ENCODE peak calls at places on chromosomes 2 and 18, in six cellular contexts. C is esophagus muscularis mucosa, F is fibroblast of pulmonary artery, G is mammary epithelial cell, W is neural progenitor cell, D is cardiac fibroblast. S is an unnamed sample.

GRCh38 chr2:235921508-235922260 is 246.5 kb downstream of the GBX2 start:
- DNase-seq in W (no peak), F (no peak), D (no peak), C (no peak), G (no peak), S (no peak)

GRCh38 chr2:202014328-202015034 is 19.2 kb upstream of the FZD7 start:
- DNase-seq in C (no peak), D (no peak), W (no peak), F (no peak), G (peak; percentile 36), S (no peak)

GRCh38 chr2:55805662-55806061 is 112.0 kb upstream of the PNPT1 start:
- DNase-seq in W (no peak), C (no peak), D (no peak), G (no peak), F (no peak), S (no peak)

GRCh38 chr2:181371782-181372292 is 85.3 kb upstream of the ITGA4 start:
- DNase-seq in C (no peak), F (peak; percentile 72), G (no peak), W (no peak), D (peak; percentile 65), S (no peak)

GRCh38 chr2:11155326-11156059 is at the start of gene SLC66A3:
- DNase-seq in G (peak; percentile 90), F (peak; percentile 90), W (peak; percentile 97), C (peak; percentile 94), D (no peak), S (peak; percentile 48)

GRCh38 chr2:172739651-172740050 is 4.0 kb downstream of the RAPGEF4 start:
- DNase-seq in F (no peak), G (peak; percentile 25), C (no peak), W (no peak), D (no peak), S (no peak)

GRCh38 chr2:157190151-157190550 is 67.4 kb upstream of the GALNT5 start:
- DNase-seq in G (peak; percentile 58), D (peak; percentile 76), F (peak; percentile 86), C (no peak), W (peak; percentile 16), S (peak; percentile 51)

GRCh38 chr2:229443141-229443540 is 172.1 kb upstream of the PID1 start:
- DNase-seq in C (no peak), D (no peak), G (no peak), F (no peak), W (no peak), S (no peak)

GRCh38 chr2:55840460-55840859 is 83.1 kb downstream of the EFEMP1 start:
- DNase-seq in W (no peak), C (no peak), G (no peak), D (no peak), F (no peak), S (no peak)

GRCh38 chr2:181070119-181070833 is 89.9 kb downstream of the UBE2E3 start:
- DNase-seq in G (peak; percentile 64), F (peak; percentile 69), D (peak; percentile 63), C (no peak), W (no peak), S (peak; percentile 11)

GRCh38 chr2:135473567-135473966 is 57.5 kb downstream of the ZRANB3 start:
- DNase-seq in C (no peak), D (peak; percentile 44), F (peak; percentile 52), G (peak; percentile 3), W (no peak), S (no peak)

GRCh38 chr2:88607416-88607815 is 19.8 kb downstream of the EIF2AK3 start:
- DNase-seq in G (no peak), W (no peak), D (no peak), C (no peak), F (no peak), S (no peak)

GRCh38 chr18:11591957-11592356 is 17.4 kb upstream of the SLC35G4 start:
- DNase-seq in D (no peak), C (peak; percentile 77), G (no peak), F (no peak), W (no peak), S (no peak)

GRCh38 chr18:10687161-10687925 is 161.5 kb downstream of the NAPG start:
- DNase-seq in F (no peak), W (no peak), C (peak; percentile 74), D (no peak), G (peak; percentile 69), S (no peak)

GRCh38 chr2:226909131-226909530 is 73.3 kb downstream of the RHBDD1 start:
- DNase-seq in W (no peak), F (no peak), D (no peak), C (no peak), G (no peak), S (no peak)

GRCh38 chr2:84954329-84954728 is 16.6 kb upstream of the KCMF1 start:
- DNase-seq in W (no peak), G (no peak), D (no peak), F (no peak), C (no peak), S (no peak)

GRCh38 chr2:26251893-26252292 is 7.2 kb downstream of the HADHB start:
- DNase-seq in F (peak; percentile 37), W (no peak), D (peak; percentile 70), C (no peak), G (no peak), S (no peak)

GRCh38 chr2:10188729-10189305 is 66.3 kb downstream of the RRM2 start:
- DNase-seq in W (no peak), D (no peak), G (no peak), F (no peak), C (no peak), S (no peak)

GRCh38 chr2:105407946-105408743 is 9.3 kb upstream of the FHL2 start:
- DNase-seq in G (peak; percentile 62), W (no peak), C (no peak), D (no peak), F (no peak), S (no peak)

GRCh38 chr2:161426416-161426787 is 10.3 kb downstream of the TBR1 start:
- DNase-seq in C (no peak), W (peak; percentile 34), D (no peak), G (no peak), F (no peak), S (no peak)

GRCh38 chr2:161427413-161428239 is 11.5 kb downstream of the TBR1 start:
- DNase-seq in G (no peak), C (no peak), F (no peak), D (no peak), W (peak; percentile 44), S (no peak)

GRCh38 chr2:161425966-161426365 is 9.9 kb downstream of the TBR1 start:
- DNase-seq in G (no peak), C (no peak), W (no peak), F (no peak), D (no peak), S (no peak)

GRCh38 chr2:161428240-161428587 is 12.1 kb downstream of the TBR1 start:
- DNase-seq in G (no peak), C (no peak), D (no peak), F (no peak), W (peak; percentile 67), S (no peak)

DNA sequence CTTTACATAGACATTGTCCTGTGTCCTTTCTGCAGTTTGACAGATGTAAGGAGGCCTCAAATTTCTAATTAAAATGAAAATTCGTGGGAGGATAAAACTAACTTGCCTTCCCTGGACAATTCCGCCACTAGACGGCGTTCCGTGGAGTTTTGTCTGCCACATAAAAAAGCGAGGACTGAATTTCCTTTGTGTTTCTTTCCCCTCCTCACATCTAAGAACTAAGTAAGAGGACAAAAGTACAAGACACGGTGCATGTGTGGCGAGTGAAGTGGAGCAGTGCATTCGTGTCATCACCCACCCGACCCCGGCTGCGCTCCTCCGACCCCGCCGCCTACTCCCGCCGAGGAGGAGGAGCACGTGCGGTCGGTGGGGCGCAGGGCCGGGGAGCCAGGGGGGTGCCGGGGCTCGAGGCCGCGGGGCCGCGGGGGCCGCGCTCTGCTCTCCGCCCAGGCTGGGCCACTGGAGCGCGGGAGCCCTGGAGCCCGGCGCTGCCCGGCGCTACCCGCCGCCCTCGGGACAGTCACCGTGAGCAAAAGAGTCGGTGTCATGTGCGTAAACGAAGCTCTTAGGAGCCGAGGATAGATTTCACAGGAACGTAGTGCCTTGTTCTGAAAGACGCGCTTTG is 10.8 kb downstream of the TBR1 start:
- DNase-seq in D (peak; percentile 44), G (peak; percentile 21), W (peak; percentile 54), C (no peak), F (peak; percentile 53), S (no peak)
- H3K4me3 ChIP-seq in D (no peak overlapping the region), G (peak overlapping the region; percentile 35), W (peak overlapping the region; percentile 30), C (peak overlapping the region; percentile 2), F (no peak overlapping the region), S (no peak overlapping the region)

DNA sequence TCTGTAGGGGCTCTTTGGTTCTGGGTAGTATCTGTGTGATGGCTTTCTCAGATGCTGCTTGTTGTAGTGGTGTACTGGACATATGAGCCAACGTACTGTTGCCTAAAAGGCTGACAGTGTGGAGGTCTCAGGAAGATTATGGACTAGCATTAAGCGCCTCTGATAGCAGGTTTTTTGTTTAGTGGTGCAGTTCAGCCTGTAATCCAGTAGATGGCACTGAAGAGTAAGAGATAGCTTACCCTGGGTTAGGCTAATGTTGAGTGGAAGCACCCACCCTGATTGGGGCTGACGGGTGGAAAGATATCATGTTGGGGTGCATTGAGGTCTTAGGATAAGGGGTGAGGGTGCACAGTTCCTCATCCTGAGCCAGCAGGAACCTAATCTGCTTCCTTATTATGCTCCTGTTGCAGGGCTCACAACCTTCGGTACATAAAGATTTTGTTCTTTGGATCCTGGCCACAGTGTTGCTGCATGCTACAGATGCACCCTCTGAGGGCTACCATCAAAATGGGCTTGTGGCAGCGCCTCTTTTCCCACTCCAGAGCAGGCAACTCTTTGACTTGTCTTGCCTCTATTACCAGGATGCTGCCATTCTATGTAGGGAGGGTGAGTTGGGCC is 79.6 kb downstream of the MSTN start:
- DNase-seq in W (peak; percentile 11), G (no peak), C (no peak), D (peak; percentile 21), F (peak; percentile 7), S (no peak)
- TF ChIP-seq CTCF in W (peak; percentile 56), G (peak; percentile 58), C (no peak), D (peak; percentile 55), F (peak; percentile 59), S (peak; percentile 51)

GRCh38 chr2:144567745-144568144 is 47.8 kb upstream of the ZEB2 start:
- DNase-seq in W (peak; percentile 45), F (no peak), C (no peak), D (no peak), G (no peak), S (no peak)
- H3K4me3 ChIP-seq in W (peak overlapping the region; percentile 24), F (no peak overlapping the region), C (no peak overlapping the region), D (no peak overlapping the region), G (no peak overlapping the region), S (no peak overlapping the region)

DNA sequence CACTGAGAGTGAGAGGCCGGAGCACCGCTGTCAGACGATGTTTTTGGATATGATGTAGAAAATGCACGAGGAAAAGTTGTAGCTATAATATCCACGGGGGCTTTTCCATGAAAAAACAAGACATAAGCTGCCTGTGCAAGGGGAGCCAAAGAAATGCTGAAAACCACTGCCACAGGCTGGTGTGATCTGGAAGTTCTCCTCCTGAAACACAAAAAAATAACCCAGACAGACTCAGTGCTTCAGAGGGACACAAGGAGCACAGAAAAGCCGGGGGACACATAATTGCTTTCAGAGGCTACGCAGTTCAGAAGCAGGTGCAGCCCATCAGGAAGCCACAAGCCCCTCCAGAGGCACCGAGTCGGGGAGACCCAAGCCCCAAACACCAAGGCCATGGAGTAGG is 98.2 kb downstream of the ZNF516 start:
- DNase-seq in D (no peak), F (no peak), G (no peak), W (no peak), C (no peak), S (no peak)
- TF ChIP-seq CTCF in D (no peak), F (no peak), G (no peak), W (no peak), C (no peak), S (no peak)

S was measured in AG09309.